ENCODE peak calls at places on chromosomes 2 and 18, in five cellular contexts. Q is adrenal gland, O is HCT116, D is IMR-90, I is endothelial cell of umbilical vein. V is an unnamed sample.

GRCh38 chr2:138724296-138724695 is 55.9 kb downstream of the NXPH2 start:
- DNase-seq in O (no peak), Q (no peak), D (no peak), I (no peak), V (no peak)

GRCh38 chr18:55510809-55511208 is 77.2 kb downstream of the TCF4 start:
- DNase-seq in I (peak), O (no peak), Q (peak), D (peak), V (no peak)

GRCh38 chr2:104140361-104140760 is 713.6 kb upstream of the POU3F3 start:
- DNase-seq in Q (no peak), D (no peak), O (no peak), I (no peak), V (no peak)

GRCh38 chr2:142980246-142981068 is 103.0 kb downstream of the KYNU start:
- DNase-seq in Q (no peak), O (peak), I (peak), D (peak), V (no peak)

GRCh38 chr2:141379965-141380624 is 750.7 kb downstream of the LRP1B start:
- DNase-seq in O (no peak), D (no peak), I (no peak), Q (no peak), V (no peak)

GRCh38 chr2:209525336-209525735 is 101.5 kb downstream of the MAP2 start:
- DNase-seq in D (no peak), O (no peak), I (no peak), Q (no peak), V (no peak)

GRCh38 chr18:56891116-56891515 is 240.0 kb downstream of the WDR7 start:
- DNase-seq in D (no peak), O (no peak), I (peak), Q (no peak), V (no peak)

GRCh38 chr2:71999580-71999979 is 148.1 kb downstream of the CYP26B1 start:
- DNase-seq in O (no peak), Q (no peak), D (no peak), I (no peak), V (no peak)

GRCh38 chr2:13046557-13047165 is 329.9 kb downstream of the TRIB2 start:
- DNase-seq in Q (no peak), D (peak), I (peak), O (peak), V (no peak)

GRCh38 chr2:240906141-240906910 is at the start of gene CROCC2:
- DNase-seq in I (no peak), Q (no peak), D (no peak), O (no peak), V (no peak)

DNA sequence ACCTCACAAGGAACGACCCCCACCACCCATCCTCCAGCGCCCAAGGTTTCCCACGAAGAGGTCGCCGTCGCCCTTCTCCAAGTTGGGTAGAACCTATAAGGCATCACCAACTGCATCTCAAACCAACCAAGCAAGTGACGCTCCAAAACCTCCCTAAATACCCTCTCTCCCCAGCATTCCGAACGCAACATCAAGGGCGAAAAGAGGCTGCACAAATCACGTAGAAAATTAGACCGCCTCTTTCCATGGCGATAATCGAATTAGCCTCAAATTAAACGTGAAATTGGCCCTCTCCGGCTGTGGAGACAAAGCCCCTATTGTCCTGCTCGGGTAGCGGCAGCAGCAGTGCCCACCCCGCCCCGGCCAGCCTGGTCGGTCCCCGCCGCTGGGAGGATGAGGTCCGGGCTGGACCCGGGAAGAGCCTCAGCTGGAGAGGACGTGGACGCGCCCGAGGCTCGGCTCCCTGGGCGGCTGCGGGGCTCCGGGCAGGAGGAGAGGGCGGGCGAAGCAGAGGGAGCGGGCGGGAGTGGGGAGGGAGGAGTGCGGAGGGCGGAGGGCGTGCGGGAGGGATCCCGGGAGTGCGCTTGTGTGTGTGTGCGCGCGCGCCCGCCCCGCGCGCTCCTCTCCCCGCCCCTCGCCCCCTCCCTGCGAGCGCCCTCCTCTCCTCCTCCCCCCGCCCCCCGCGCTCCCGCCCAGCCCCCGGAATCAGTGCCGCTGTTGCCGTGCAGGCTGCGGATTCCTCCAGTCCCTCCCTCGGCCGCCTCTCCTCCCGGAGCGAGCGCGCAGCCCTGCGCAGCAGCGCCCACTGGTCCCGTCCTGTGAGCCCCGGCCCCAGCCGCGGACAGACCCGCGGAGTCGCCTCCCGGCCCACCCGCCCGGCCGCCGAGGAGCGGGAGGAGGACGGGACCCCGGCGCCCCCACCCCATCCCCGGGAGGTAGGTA is at the start of gene SPTBN1:
- DNase-seq in D (peak), Q (peak), O (peak), I (peak), V (peak)
- TF ChIP-seq POLR2A in D (peak), Q (peak), O (peak), I (peak), V (peak)

DNA sequence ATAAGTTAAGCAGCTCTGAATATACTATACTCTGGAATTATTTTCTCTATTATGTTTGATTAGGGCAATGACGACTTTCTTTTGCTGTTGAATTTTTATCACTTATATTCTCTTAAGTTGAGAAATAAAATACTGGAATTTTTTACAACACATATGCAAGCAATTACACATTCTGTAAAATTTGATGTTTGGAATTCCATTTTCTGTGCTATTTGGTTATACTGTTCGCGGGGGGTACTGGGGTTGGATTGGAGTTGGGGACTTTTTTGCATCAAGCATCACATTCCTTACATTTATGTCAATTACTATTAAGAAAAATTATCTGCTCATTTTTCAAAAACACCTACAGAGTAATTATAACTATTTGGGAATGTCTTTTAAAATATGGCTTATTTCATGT is 2.1 kb downstream of the COL5A2 start:
- DNase-seq in O (no peak), Q (no peak), D (no peak), I (no peak), V (no peak)
- H3K4me3 ChIP-seq in O (no peak), Q (peak), D (peak), I (peak), V (no peak)

DNA sequence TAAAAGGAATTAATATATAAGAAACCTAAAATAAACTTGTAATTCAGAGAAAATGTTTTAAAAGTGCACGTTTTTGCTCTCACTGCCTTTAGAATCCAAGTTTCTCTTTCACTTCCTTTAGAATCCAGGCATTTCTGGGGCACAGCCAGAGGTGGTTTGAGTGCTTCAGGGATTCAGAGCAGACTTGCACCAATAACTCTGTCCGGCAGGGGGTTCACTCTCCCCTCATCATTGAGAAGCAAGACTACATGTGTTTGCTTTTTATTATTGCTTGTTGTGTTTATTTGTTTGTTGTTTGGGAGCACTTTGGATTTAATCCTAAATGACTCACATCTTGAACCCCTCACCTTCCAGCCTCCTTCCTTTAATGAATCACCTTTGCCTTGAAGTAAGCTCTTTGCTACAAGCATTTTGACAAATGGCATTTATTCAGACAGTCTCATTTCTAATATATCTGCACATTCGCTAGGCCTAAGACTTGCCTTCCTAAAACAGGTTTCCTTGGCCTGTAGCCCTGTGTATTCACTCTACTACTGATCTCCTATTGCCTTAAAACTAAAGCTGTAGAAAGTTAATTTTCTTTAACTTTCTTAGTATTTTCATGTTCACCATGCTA is 233.5 kb upstream of the ATP5MC3 start:
- DNase-seq in O (peak), Q (peak), D (peak), I (peak), V (peak)
- TF ChIP-seq CTCF in O (peak), Q (peak), D (peak), I (peak), V (peak)

GRCh38 chr2:201642086-201642578 is 1.2 kb downstream of the TMEM237 start:
- DNase-seq in O (no peak), I (no peak), Q (no peak), D (no peak), V (no peak)

GRCh38 chr2:201642579-201643215 is 606 bp downstream of the TMEM237 start:
- DNase-seq in Q (peak), I (peak), D (peak), O (peak), V (peak)

GRCh38 chr2:201647431-201647830 is 4.1 kb upstream of the TMEM237 start:
- DNase-seq in I (no peak), O (no peak), D (no peak), Q (peak), V (no peak)

GRCh38 chr2:201643216-201643651 is at the start of gene TMEM237:
- DNase-seq in D (peak), O (peak), I (peak), Q (peak), V (no peak)

GRCh38 chr2:201644001-201644400 is 698 bp upstream of the TMEM237 start:
- DNase-seq in O (no peak), I (no peak), Q (peak), D (peak), V (no peak)
- TF ChIP-seq POLR2A in O (no peak), I (no peak), Q (no peak), D (no peak), V (no peak)

DNA sequence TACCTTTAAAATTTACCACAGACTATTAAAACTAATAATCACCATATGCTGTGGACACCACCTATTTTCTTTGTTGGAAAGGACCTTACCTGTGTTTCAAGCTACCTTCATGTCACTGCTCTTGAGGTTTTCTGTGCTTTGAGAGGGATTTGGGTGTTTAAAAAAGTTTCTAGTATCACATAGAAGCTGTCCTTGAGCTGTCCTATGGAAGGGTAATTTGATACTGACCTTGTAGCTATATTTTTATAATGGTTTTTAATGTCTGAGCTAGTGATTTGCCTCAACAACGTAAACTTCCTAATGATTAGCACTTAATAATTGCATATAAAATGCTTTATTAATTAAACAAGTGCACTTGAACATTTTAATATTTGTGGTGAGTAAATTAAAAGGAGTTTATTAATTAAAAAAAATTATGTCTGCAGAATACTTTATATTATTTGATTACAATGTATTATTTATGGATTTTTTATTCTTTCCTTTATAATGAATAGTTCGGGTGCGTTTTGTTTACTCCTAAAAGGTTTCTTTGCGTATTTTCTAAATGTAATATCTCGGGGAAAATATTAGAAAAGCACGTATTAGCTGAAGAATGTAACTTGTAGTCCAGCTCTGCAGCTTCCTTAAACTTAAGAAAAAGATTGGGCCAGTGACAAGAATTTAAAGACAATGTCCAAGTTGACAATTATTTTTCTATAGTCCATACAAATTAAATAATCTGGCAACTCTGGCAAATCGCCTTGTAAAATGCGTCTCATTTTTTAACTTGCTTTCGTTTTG is 2.3 kb downstream of the HOXD8 start:
- DNase-seq in D (no peak), Q (no peak), I (peak), O (no peak), V (no peak)
- H3K4me3 ChIP-seq in D (peak), Q (peak), I (peak), O (no peak), V (no peak)

GRCh38 chr2:158456309-158457066 is at the start of the genes CCDC148 and PKP4:
- DNase-seq in I (peak), Q (peak), D (peak), O (peak), V (peak)
- TF ChIP-seq CTCF in I (no peak), Q (peak), D (peak), O (no peak), V (peak)

DNA sequence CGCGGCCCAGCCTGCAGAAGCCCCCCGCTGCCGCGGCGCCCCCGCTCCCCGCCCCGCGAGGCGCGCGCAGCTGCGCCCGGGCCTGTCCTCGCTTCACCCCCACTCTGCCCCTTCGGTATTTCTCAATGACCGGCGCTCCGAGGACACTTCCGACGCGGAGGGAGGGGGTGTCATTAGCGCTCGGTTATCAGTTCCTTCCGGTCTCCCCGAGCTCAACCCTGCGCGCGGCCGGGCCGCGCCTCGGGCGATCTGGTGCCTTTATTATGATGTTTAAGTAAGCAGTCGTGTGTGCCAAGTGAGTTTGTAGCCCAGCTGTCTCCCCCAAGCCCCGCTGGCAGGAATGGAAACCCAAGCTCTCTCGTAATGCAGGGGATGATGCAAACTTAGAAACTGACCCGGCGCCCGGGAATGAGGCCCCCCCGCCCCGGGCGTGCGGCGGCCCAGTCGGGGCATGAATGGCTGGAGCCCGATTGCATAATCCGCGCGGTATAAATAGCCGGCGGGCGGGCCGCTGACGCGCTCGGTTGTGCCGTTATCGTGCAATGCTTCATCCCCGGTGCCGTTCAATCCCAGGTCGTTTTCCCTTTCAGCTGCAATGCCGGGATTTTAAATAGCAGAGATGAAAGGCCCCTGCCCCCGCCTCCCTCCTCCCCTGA is 3.9 kb upstream of the SPRED2 start:
- DNase-seq in O (peak), Q (peak), D (peak), I (peak), V (peak)
- TF ChIP-seq POLR2A in O (peak), Q (peak), D (peak), I (no peak), V (peak)

GRCh38 chr2:15169326-15170038 is 391.7 kb downstream of the NBAS start:
- DNase-seq in O (peak), D (peak), I (peak), Q (no peak), V (no peak)
- H3K4me3 ChIP-seq in O (no peak), D (peak), I (peak), Q (no peak), V (no peak)

GRCh38 chr2:20421988-20422678 is 24.7 kb upstream of the RHOB start:
- DNase-seq in Q (peak), O (no peak), I (no peak), D (peak), V (peak)
- TF ChIP-seq CTCF in Q (no peak), O (no peak), I (no peak), D (no peak), V (no peak)

GRCh38 chr2:174339571-174339966 is 4.8 kb downstream of the SP9 start:
- DNase-seq in Q (no peak), I (no peak), D (no peak), O (no peak), V (no peak)

GRCh38 chr2:174341995-174342571 is 7.3 kb downstream of the SP9 start:
- DNase-seq in D (no peak), I (no peak), O (no peak), Q (no peak), V (no peak)

GRCh38 chr2:174341301-174341994 is 6.7 kb downstream of the SP9 start:
- DNase-seq in I (peak), O (peak), D (peak), Q (peak), V (peak)

GRCh38 chr2:174339971-174340399 is 5.2 kb downstream of the SP9 start:
- DNase-seq in O (no peak), D (no peak), I (no peak), Q (no peak), V (no peak)

DNA sequence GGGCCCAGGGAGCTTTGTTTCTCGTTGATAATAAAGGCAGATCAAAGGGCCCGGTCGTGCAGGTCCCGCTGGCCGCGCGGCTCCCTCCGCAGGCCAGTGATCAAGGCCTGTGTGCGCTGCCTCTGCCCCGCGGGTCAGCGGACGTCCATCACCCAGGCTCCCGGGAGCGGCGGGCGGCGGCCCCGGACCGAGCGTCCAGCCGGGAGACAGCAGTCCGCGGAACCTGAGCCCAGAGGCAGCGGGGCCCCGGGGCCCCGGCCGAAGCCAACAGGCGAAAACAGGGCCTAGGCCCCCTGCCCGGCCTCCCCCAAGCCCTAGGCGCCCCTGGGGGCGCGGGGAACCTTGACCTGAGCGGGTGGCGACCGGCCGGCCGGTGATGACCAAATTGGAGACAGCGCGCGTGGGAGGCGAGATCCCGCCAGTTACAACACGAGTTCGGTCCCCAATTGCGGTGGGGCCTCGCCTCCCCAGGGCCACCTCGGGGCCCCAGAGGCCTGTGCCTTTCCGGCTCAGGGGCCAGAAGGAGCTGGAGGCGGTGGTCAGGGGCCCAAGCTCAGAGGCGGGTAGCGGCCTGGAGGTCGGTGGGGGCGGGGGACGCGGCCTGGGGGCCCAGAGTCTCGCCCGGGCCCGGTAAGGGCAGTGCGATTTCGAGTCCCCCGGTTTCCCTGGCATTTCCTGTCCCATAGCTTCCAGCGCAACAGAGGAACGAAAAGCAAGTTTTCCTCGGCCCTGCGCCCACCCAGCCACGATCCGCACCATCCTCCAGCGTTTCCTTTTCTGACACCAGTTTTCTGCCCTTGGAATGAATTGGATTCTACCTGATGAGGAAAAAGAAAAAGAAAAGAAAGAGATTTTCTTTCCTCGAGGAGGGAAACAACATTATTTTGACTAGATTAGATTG is 5.9 kb downstream of the SP9 start:
- DNase-seq in D (no peak), Q (no peak), O (no peak), I (no peak), V (no peak)
- TF ChIP-seq POLR2A in D (no peak), Q (no peak), O (no peak), I (no peak), V (no peak)